ENCODE peak calls at places on chromosomes 11 and 22, in seven cellular contexts. S, C, P, W, O, H and L are unnamed samples.

GRCh38 chr11:102260241-102260640 is 57.0 kb upstream of the BIRC3 start:
- DNase-seq in S (no peak), C (no peak), P (no peak), W (no peak), O (no peak), H (no peak), L (no peak)

GRCh38 chr11:68312117-68312779 is at the start of gene LRP5:
- DNase-seq in S (peak), C (peak), P (peak), W (no peak), O (peak), H (no peak), L (peak)

GRCh38 chr11:86449993-86450629 is 75.4 kb downstream of the CCDC81 start:
- DNase-seq in S (no peak), C (no peak), P (no peak), W (no peak), O (no peak), H (no peak), L (no peak)

GRCh38 chr11:122215244-122215992 is 99.4 kb upstream of the BLID start:
- DNase-seq in S (peak), C (peak), P (peak), W (peak), O (peak), H (peak), L (peak)

GRCh38 chr11:20611892-20612291 is 12.5 kb downstream of the SLC6A5 start:
- DNase-seq in S (no peak), C (no peak), P (no peak), W (no peak), O (no peak), H (no peak), L (no peak)

GRCh38 chr22:29580200-29580810 is 608 bp downstream of the NIPSNAP1 start:
- DNase-seq in S (peak), C (no peak), P (peak), W (no peak), O (peak), H (no peak), L (peak)

GRCh38 chr11:117221775-117222517 is 9.9 kb downstream of the PCSK7 start:
- DNase-seq in S (no peak), C (peak), P (peak), W (no peak), O (no peak), H (peak), L (no peak)

GRCh38 chr11:111059726-111060125 is 185.8 kb upstream of the POU2AF2 start:
- DNase-seq in S (no peak), C (no peak), P (no peak), W (no peak), O (no peak), H (peak), L (no peak)

GRCh38 chr11:4454031-4454430 is 4.9 kb downstream of the OR52K2 start:
- DNase-seq in S (no peak), C (no peak), P (no peak), W (peak), O (no peak), H (no peak), L (no peak)

GRCh38 chr11:39374963-39375698 is 2084.3 kb downstream of the LRRC4C start:
- DNase-seq in S (peak), C (peak), P (no peak), W (no peak), O (peak), H (peak), L (no peak)

GRCh38 chr22:29859976-29860766 is 22.1 kb upstream of the ASCC2 start:
- DNase-seq in S (no peak), C (no peak), P (no peak), W (no peak), O (no peak), H (no peak), L (no peak)

GRCh38 chr11:111064118-111064517 is 181.4 kb upstream of the POU2AF2 start:
- DNase-seq in S (no peak), C (no peak), P (no peak), W (no peak), O (no peak), H (peak), L (no peak)

GRCh38 chr11:65452806-65453490 is 30.4 kb downstream of the NEAT1 start:
- DNase-seq in S (no peak), C (no peak), P (peak), W (peak), O (no peak), H (peak), L (no peak)

GRCh38 chr11:3207530-3208189 is 11.0 kb downstream of the MRGPRG start:
- DNase-seq in S (no peak), C (no peak), P (no peak), W (no peak), O (no peak), H (no peak), L (no peak)

GRCh38 chr11:64234840-64235379 is 526 bp downstream of the VEGFB start:
- DNase-seq in S (no peak), C (peak), P (no peak), W (no peak), O (no peak), H (no peak), L (peak)

GRCh38 chr11:126088999-126089398 is 26.3 kb upstream of the CDON start:
- DNase-seq in S (no peak), C (no peak), P (peak), W (no peak), O (no peak), H (no peak), L (no peak)

GRCh38 chr11:8243458-8243857 is 20.2 kb downstream of the LMO1 start:
- DNase-seq in S (no peak), C (no peak), P (no peak), W (no peak), O (no peak), H (no peak), L (peak)

GRCh38 chr22:34306361-34306760 is 386.1 kb upstream of the LARGE1 start:
- DNase-seq in S (no peak), C (no peak), P (no peak), W (no peak), O (no peak), H (no peak), L (no peak)

GRCh38 chr11:45897556-45897955 is 9.5 kb downstream of the FREY1 start:
- DNase-seq in S (no peak), C (no peak), P (no peak), W (no peak), O (no peak), H (no peak), L (no peak)

GRCh38 chr11:20077973-20078372 is 82.3 kb downstream of the DBX1 start:
- DNase-seq in S (no peak), C (no peak), P (no peak), W (no peak), O (no peak), H (no peak), L (no peak)

GRCh38 chr22:22721681-22722309 is 77.4 kb downstream of the GGTLC2 start:
- DNase-seq in S (peak), C (no peak), P (no peak), W (no peak), O (peak), H (peak), L (no peak)

GRCh38 chr11:111525456-111525855 is 10.9 kb downstream of the HOATZ start:
- DNase-seq in S (no peak), C (no peak), P (no peak), W (no peak), O (no peak), H (no peak), L (no peak)

GRCh38 chr11:74492084-74492483 is 1.4 kb downstream of the LIPT2 start:
- DNase-seq in S (no peak), C (no peak), P (no peak), W (no peak), O (no peak), H (no peak), L (no peak)

GRCh38 chr11:104728927-104729326 is 169.3 kb downstream of the CASP12 start:
- DNase-seq in S (no peak), C (no peak), P (no peak), W (no peak), O (no peak), H (no peak), L (no peak)

GRCh38 chr11:27722117-27722844 is 22.0 kb upstream of the BDNF start:
- DNase-seq in S (peak), C (peak), P (no peak), W (no peak), O (peak), H (peak), L (peak)

GRCh38 chr22:35873426-35873825 is 155.2 kb downstream of the RBFOX2 start:
- DNase-seq in S (peak), C (no peak), P (no peak), W (no peak), O (no peak), H (no peak), L (no peak)

GRCh38 chr11:133955945-133956421 is 785 bp downstream of the IGSF9B start:
- DNase-seq in S (no peak), C (peak), P (no peak), W (no peak), O (no peak), H (no peak), L (peak)

GRCh38 chr22:19817561-19818263 is 37.0 kb downstream of the GNB1L start:
- DNase-seq in S (no peak), C (no peak), P (no peak), W (no peak), O (no peak), H (no peak), L (no peak)

GRCh38 chr11:62842171-62842717 is 2.9 kb upstream of the WDR74 start:
- DNase-seq in S (peak), C (peak), P (peak), W (no peak), O (peak), H (no peak), L (peak)

GRCh38 chr11:67240575-67241389 is 25.5 kb upstream of the GRK2 start:
- DNase-seq in S (peak), C (peak), P (peak), W (peak), O (peak), H (peak), L (peak)

GRCh38 chr11:62787005-62787759 is at the start of gene TMEM179B:
- DNase-seq in S (peak), C (peak), P (peak), W (peak), O (peak), H (peak), L (peak)

GRCh38 chr11:114625294-114625693 is 29.7 kb upstream of the NXPE4 start:
- DNase-seq in S (no peak), C (no peak), P (no peak), W (no peak), O (no peak), H (no peak), L (no peak)

GRCh38 chr11:9600166-9600565 is 26.7 kb downstream of the WEE1 start:
- DNase-seq in S (no peak), C (no peak), P (no peak), W (no peak), O (no peak), H (no peak), L (no peak)

GRCh38 chr11:35485656-35486318 is 39.6 kb downstream of the PAMR1 start:
- DNase-seq in S (peak), C (peak), P (peak), W (peak), O (peak), H (peak), L (peak)

GRCh38 chr11:78419327-78419726 is 1.7 kb upstream of the GAB2 start:
- DNase-seq in S (no peak), C (no peak), P (peak), W (no peak), O (no peak), H (peak), L (no peak)

GRCh38 chr22:24156146-24156914 is 25.0 kb upstream of the SUSD2 start:
- DNase-seq in S (peak), C (peak), P (peak), W (no peak), O (peak), H (peak), L (peak)

GRCh38 chr11:74493816-74494630 is 499 bp upstream of the LIPT2 start:
- DNase-seq in S (no peak), C (no peak), P (no peak), W (no peak), O (no peak), H (peak), L (peak)

GRCh38 chr22:39254789-39255298 is 10.1 kb upstream of the PDGFB start:
- DNase-seq in S (peak), C (no peak), P (no peak), W (no peak), O (peak), H (peak), L (no peak)

GRCh38 chr22:36922097-36922608 is 8.7 kb downstream of the CSF2RB start:
- DNase-seq in S (no peak), C (peak), P (no peak), W (no peak), O (no peak), H (no peak), L (no peak)

DNA sequence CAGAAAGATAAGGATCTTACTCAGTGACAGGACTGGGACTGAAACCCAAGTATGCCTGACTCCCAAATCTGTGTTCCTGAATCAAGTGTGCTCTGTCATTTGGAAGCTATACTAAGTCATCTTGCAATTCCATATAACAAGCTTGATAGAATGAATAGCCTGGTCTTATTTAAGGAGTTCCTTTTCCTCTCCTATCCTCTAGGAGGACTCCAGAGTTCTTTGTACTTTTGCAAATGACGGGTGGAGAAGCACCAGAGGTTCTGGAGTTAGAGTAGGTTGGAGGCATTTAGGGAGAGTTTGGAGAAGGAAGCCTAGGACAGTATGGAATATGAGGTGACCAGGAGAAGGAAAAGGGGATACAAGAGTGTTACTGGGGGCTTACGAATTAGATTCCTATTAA is 92.9 kb upstream of the RCN1 start:
- DNase-seq in S (no peak), C (no peak), P (no peak), W (no peak), O (no peak), H (no peak), L (no peak)
- TF ChIP-seq CTCF in S (no peak), C (no peak), P (no peak), W (no peak), O (no peak), H (peak), L (no peak)

DNA sequence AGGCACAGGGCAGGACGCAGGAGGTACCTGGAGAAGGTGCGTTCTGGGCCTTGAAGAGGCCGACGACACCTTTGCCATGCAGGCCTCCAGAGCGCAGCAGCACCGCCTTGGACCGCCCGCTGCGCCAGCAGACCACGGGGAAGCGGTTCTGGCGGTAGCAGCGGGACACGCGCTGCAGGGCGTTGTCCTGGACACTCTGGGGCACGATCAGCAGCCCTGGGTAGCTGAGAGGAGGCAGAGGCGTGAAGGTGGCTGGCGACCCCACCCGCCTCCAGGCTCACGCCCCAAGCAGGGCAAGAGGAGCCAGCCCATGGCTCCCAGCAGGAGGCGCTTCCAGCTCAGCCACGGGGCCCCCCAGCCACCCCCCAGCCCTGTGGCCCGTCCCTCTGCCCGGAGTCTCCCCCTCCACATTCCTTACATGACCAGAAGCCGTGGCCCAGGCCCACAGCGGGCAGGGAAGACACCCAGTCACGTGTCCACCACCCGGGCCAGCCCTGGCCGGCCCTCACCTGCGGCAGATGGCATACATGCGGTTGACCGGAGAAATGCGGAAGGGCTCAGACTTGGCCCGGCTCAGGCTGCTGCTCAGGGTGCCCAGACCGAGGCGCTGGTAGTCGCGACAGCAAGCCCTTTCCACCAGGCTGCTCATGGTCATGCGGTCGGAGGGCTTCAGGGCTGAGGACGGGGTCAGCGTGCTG is 15.2 kb downstream of the SBF1 start:
- DNase-seq in S (no peak), C (no peak), P (no peak), W (no peak), O (no peak), H (no peak), L (no peak)
- TF ChIP-seq CTCF in S (peak), C (no peak), P (no peak), W (no peak), O (no peak), H (no peak), L (no peak)

DNA sequence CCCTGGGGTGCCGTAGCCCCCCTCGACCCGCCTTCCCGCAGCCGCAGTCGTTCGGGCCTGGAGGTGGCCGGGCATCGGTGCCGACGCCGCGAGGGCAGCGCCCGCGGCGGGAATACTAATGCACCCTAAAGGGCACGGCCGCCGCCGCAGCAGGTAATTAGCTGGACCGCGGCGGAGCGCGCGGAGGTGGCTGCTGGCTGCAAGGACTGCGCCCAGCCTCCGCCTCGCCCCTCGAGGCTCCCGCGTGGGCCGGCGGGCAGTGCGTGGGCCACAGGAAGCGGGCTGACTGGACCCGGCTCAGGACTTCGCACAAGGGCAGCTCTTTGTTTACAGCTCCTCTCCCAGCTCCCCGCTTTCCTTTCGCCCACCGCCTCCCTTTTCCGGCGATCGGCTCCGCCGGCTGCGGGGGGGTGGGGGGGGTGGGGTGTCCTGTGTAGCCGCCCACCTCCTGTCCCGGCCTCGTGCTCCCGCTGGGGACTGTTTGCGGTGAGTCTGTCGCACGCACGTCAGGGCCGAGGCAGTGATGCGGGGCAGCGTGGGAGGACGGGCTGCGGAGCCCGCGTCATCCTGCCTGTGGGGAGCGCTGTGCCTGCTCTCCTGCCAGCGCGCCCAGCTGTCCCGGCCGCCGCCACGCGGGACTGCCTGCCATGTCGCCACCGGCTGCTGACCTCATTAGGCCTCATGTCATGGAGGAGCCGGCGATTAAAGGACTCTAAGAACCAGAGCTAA is 53.2 kb downstream of the GRIK4 start:
- DNase-seq in S (peak), C (peak), P (no peak), W (no peak), O (peak), H (peak), L (no peak)
- TF ChIP-seq CTCF in S (no peak), C (no peak), P (no peak), W (no peak), O (peak), H (no peak), L (no peak)

GRCh38 chr11:73361953-73362776 is 14.0 kb upstream of the RELT start:
- DNase-seq in S (no peak), C (peak), P (no peak), W (no peak), O (no peak), H (no peak), L (no peak)

GRCh38 chr11:73363147-73363546 is 13.1 kb upstream of the RELT start:
- DNase-seq in S (no peak), C (no peak), P (no peak), W (no peak), O (no peak), H (no peak), L (no peak)

GRCh38 chr11:73359930-73360742 is 16.1 kb upstream of the RELT start:
- DNase-seq in S (no peak), C (peak), P (no peak), W (peak), O (no peak), H (peak), L (no peak)

GRCh38 chr11:73359341-73359740 is 16.9 kb upstream of the RELT start:
- DNase-seq in S (no peak), C (no peak), P (no peak), W (no peak), O (no peak), H (peak), L (no peak)

DNA sequence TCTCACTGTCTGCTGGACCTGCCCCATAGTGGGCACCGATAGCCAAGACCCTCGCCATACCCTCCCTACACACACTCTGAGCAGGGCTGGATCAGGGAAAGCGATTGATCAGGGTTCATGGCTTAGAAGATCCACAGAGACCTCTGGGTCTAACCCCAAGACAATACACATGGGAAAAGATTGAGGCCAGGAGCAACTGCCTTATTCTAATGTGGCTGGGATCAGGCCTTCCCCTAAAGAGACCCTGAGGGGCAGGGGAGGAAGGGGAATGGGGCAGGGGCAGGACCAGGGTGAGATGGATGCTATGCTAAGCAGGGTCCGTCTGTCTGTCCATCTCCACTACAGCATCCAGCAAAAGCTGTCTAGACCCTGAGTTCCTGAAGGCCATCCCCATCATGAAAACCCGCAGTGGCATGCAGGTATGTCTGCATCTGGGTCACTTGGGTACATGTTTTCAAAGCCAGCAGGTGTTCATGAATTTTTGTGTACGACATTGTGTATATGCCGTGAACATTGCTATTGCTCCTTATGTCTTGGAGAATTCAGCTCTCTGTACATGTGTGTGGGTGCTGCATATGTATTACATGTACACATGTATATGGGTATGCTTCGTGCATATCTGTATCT is 15.3 kb upstream of the RELT start:
- DNase-seq in S (no peak), C (no peak), P (no peak), W (no peak), O (no peak), H (no peak), L (no peak)
- TF ChIP-seq CTCF in S (no peak), C (no peak), P (no peak), W (no peak), O (no peak), H (no peak), L (no peak)